ENCODE peak calls at places on chromosomes 13 and 19, in ten cellular contexts. One of them, this sample, is unnamed.

GRCh38 chr13:95341441-95341840 is 40.2 kb upstream of the ABCC4 start:
- DNase-seq in GM10248: no peak
- DNase-seq in activated CD4-positive, CD25-positive, alpha-beta regulatory T cell: no peak
- DNase-seq in heart right ventricle: no peak
- DNase-seq in EL: peak
- DNase-seq in RWPE1: no peak
- DNase-seq in central memory CD4-positive, alpha-beta T cell: no peak
- DNase-seq in thoracic aorta: no peak
- DNase-seq in stimulated activated CD4-positive, alpha-beta T cell treated with anti-CD3 and anti-CD28 coated beads, Interleukin-1b, Interleukin-23, amount 100 ng/mL, for 1 hour: no peak
- DNase-seq in astrocyte of the cerebellum: peak
- DNase-seq in this sample: no peak

GRCh38 chr13:94435604-94436226 is 43.8 kb downstream of the DCT start:
- DNase-seq in GM10248: peak
- DNase-seq in activated CD4-positive, CD25-positive, alpha-beta regulatory T cell: no peak
- DNase-seq in heart right ventricle: no peak
- DNase-seq in EL: peak
- DNase-seq in RWPE1: peak
- DNase-seq in central memory CD4-positive, alpha-beta T cell: peak
- DNase-seq in thoracic aorta: no peak
- DNase-seq in stimulated activated CD4-positive, alpha-beta T cell treated with anti-CD3 and anti-CD28 coated beads, Interleukin-1b, Interleukin-23, amount 100 ng/mL, for 1 hour: no peak
- DNase-seq in astrocyte of the cerebellum: peak
- DNase-seq in this sample: no peak

GRCh38 chr19:41920878-41921277 is 7.4 kb downstream of the ERFL start:
- DNase-seq in GM10248: no peak
- DNase-seq in activated CD4-positive, CD25-positive, alpha-beta regulatory T cell: no peak
- DNase-seq in heart right ventricle: no peak
- DNase-seq in EL: no peak
- DNase-seq in RWPE1: no peak
- DNase-seq in central memory CD4-positive, alpha-beta T cell: no peak
- DNase-seq in thoracic aorta: no peak
- DNase-seq in stimulated activated CD4-positive, alpha-beta T cell treated with anti-CD3 and anti-CD28 coated beads, Interleukin-1b, Interleukin-23, amount 100 ng/mL, for 1 hour: no peak
- DNase-seq in astrocyte of the cerebellum: no peak
- DNase-seq in this sample: no peak

GRCh38 chr13:25502551-25502950 is 130.8 kb downstream of the ATP8A2 start:
- DNase-seq in GM10248: no peak
- DNase-seq in activated CD4-positive, CD25-positive, alpha-beta regulatory T cell: no peak
- DNase-seq in heart right ventricle: no peak
- DNase-seq in EL: no peak
- DNase-seq in RWPE1: no peak
- DNase-seq in central memory CD4-positive, alpha-beta T cell: no peak
- DNase-seq in thoracic aorta: no peak
- DNase-seq in stimulated activated CD4-positive, alpha-beta T cell treated with anti-CD3 and anti-CD28 coated beads, Interleukin-1b, Interleukin-23, amount 100 ng/mL, for 1 hour: no peak
- DNase-seq in astrocyte of the cerebellum: no peak
- DNase-seq in this sample: no peak

GRCh38 chr13:111337206-111337605 is 16.8 kb downstream of the TEX29 start:
- DNase-seq in GM10248: no peak
- DNase-seq in activated CD4-positive, CD25-positive, alpha-beta regulatory T cell: no peak
- DNase-seq in heart right ventricle: no peak
- DNase-seq in EL: peak
- DNase-seq in RWPE1: peak
- DNase-seq in central memory CD4-positive, alpha-beta T cell: no peak
- DNase-seq in thoracic aorta: no peak
- DNase-seq in stimulated activated CD4-positive, alpha-beta T cell treated with anti-CD3 and anti-CD28 coated beads, Interleukin-1b, Interleukin-23, amount 100 ng/mL, for 1 hour: no peak
- DNase-seq in astrocyte of the cerebellum: peak
- DNase-seq in this sample: no peak

GRCh38 chr13:37453246-37453645 is 145.3 kb downstream of the POSTN start:
- DNase-seq in GM10248: no peak
- DNase-seq in activated CD4-positive, CD25-positive, alpha-beta regulatory T cell: no peak
- DNase-seq in heart right ventricle: no peak
- DNase-seq in EL: peak
- DNase-seq in RWPE1: peak
- DNase-seq in central memory CD4-positive, alpha-beta T cell: no peak
- DNase-seq in thoracic aorta: no peak
- DNase-seq in stimulated activated CD4-positive, alpha-beta T cell treated with anti-CD3 and anti-CD28 coated beads, Interleukin-1b, Interleukin-23, amount 100 ng/mL, for 1 hour: no peak
- DNase-seq in astrocyte of the cerebellum: no peak
- DNase-seq in this sample: no peak

GRCh38 chr13:110949628-110950027 is 34.8 kb upstream of the ANKRD10 start:
- DNase-seq in GM10248: no peak
- DNase-seq in activated CD4-positive, CD25-positive, alpha-beta regulatory T cell: no peak
- DNase-seq in heart right ventricle: no peak
- DNase-seq in EL: no peak
- DNase-seq in RWPE1: no peak
- DNase-seq in central memory CD4-positive, alpha-beta T cell: no peak
- DNase-seq in thoracic aorta: no peak
- DNase-seq in stimulated activated CD4-positive, alpha-beta T cell treated with anti-CD3 and anti-CD28 coated beads, Interleukin-1b, Interleukin-23, amount 100 ng/mL, for 1 hour: no peak
- DNase-seq in astrocyte of the cerebellum: no peak
- DNase-seq in this sample: no peak

GRCh38 chr19:4647676-4648644 is 8.6 kb downstream of the TNFAIP8L1 start:
- DNase-seq in GM10248: peak
- DNase-seq in activated CD4-positive, CD25-positive, alpha-beta regulatory T cell: no peak
- DNase-seq in heart right ventricle: peak
- DNase-seq in EL: no peak
- DNase-seq in RWPE1: no peak
- DNase-seq in central memory CD4-positive, alpha-beta T cell: no peak
- DNase-seq in thoracic aorta: no peak
- DNase-seq in stimulated activated CD4-positive, alpha-beta T cell treated with anti-CD3 and anti-CD28 coated beads, Interleukin-1b, Interleukin-23, amount 100 ng/mL, for 1 hour: no peak
- DNase-seq in astrocyte of the cerebellum: no peak
- DNase-seq in this sample: peak

GRCh38 chr19:1252221-1252817 is 3.9 kb downstream of the MIDN start:
- DNase-seq in GM10248: no peak
- DNase-seq in activated CD4-positive, CD25-positive, alpha-beta regulatory T cell: peak
- DNase-seq in heart right ventricle: peak
- DNase-seq in EL: peak
- DNase-seq in RWPE1: peak
- DNase-seq in central memory CD4-positive, alpha-beta T cell: peak
- DNase-seq in thoracic aorta: peak
- DNase-seq in stimulated activated CD4-positive, alpha-beta T cell treated with anti-CD3 and anti-CD28 coated beads, Interleukin-1b, Interleukin-23, amount 100 ng/mL, for 1 hour: no peak
- DNase-seq in astrocyte of the cerebellum: no peak
- DNase-seq in this sample: peak

GRCh38 chr13:19067767-19068166 is 113.9 kb downstream of the TUBA3C start:
- DNase-seq in GM10248: no peak
- DNase-seq in activated CD4-positive, CD25-positive, alpha-beta regulatory T cell: no peak
- DNase-seq in heart right ventricle: no peak
- DNase-seq in EL: no peak
- DNase-seq in RWPE1: no peak
- DNase-seq in central memory CD4-positive, alpha-beta T cell: no peak
- DNase-seq in thoracic aorta: no peak
- DNase-seq in stimulated activated CD4-positive, alpha-beta T cell treated with anti-CD3 and anti-CD28 coated beads, Interleukin-1b, Interleukin-23, amount 100 ng/mL, for 1 hour: no peak
- DNase-seq in astrocyte of the cerebellum: no peak
- DNase-seq in this sample: no peak

GRCh38 chr19:19278315-19278714 is 5.2 kb upstream of the TM6SF2 start:
- DNase-seq in GM10248: no peak
- DNase-seq in activated CD4-positive, CD25-positive, alpha-beta regulatory T cell: no peak
- DNase-seq in heart right ventricle: no peak
- DNase-seq in EL: no peak
- DNase-seq in RWPE1: no peak
- DNase-seq in central memory CD4-positive, alpha-beta T cell: no peak
- DNase-seq in thoracic aorta: no peak
- DNase-seq in stimulated activated CD4-positive, alpha-beta T cell treated with anti-CD3 and anti-CD28 coated beads, Interleukin-1b, Interleukin-23, amount 100 ng/mL, for 1 hour: no peak
- DNase-seq in astrocyte of the cerebellum: no peak
- DNase-seq in this sample: no peak

GRCh38 chr19:33194884-33195710 is 967 bp downstream of the LRP3 start:
- DNase-seq in GM10248: no peak
- DNase-seq in activated CD4-positive, CD25-positive, alpha-beta regulatory T cell: no peak
- DNase-seq in heart right ventricle: no peak
- DNase-seq in EL: peak
- DNase-seq in RWPE1: no peak
- DNase-seq in central memory CD4-positive, alpha-beta T cell: no peak
- DNase-seq in thoracic aorta: no peak
- DNase-seq in stimulated activated CD4-positive, alpha-beta T cell treated with anti-CD3 and anti-CD28 coated beads, Interleukin-1b, Interleukin-23, amount 100 ng/mL, for 1 hour: no peak
- DNase-seq in astrocyte of the cerebellum: no peak
- DNase-seq in this sample: peak

GRCh38 chr13:74423434-74423833 is 289.2 kb upstream of the KLF12 start:
- DNase-seq in GM10248: no peak
- DNase-seq in activated CD4-positive, CD25-positive, alpha-beta regulatory T cell: no peak
- DNase-seq in heart right ventricle: no peak
- DNase-seq in EL: no peak
- DNase-seq in RWPE1: no peak
- DNase-seq in central memory CD4-positive, alpha-beta T cell: no peak
- DNase-seq in thoracic aorta: no peak
- DNase-seq in stimulated activated CD4-positive, alpha-beta T cell treated with anti-CD3 and anti-CD28 coated beads, Interleukin-1b, Interleukin-23, amount 100 ng/mL, for 1 hour: no peak
- DNase-seq in astrocyte of the cerebellum: no peak
- DNase-seq in this sample: no peak

GRCh38 chr13:51494151-51494550 is 41.3 kb upstream of the INTS6 start:
- DNase-seq in GM10248: no peak
- DNase-seq in activated CD4-positive, CD25-positive, alpha-beta regulatory T cell: no peak
- DNase-seq in heart right ventricle: no peak
- DNase-seq in EL: peak
- DNase-seq in RWPE1: no peak
- DNase-seq in central memory CD4-positive, alpha-beta T cell: no peak
- DNase-seq in thoracic aorta: no peak
- DNase-seq in stimulated activated CD4-positive, alpha-beta T cell treated with anti-CD3 and anti-CD28 coated beads, Interleukin-1b, Interleukin-23, amount 100 ng/mL, for 1 hour: no peak
- DNase-seq in astrocyte of the cerebellum: no peak
- DNase-seq in this sample: no peak

GRCh38 chr13:59442946-59443345 is 720.8 kb downstream of the DIAPH3 start:
- DNase-seq in GM10248: no peak
- DNase-seq in activated CD4-positive, CD25-positive, alpha-beta regulatory T cell: no peak
- DNase-seq in heart right ventricle: no peak
- DNase-seq in EL: no peak
- DNase-seq in RWPE1: no peak
- DNase-seq in central memory CD4-positive, alpha-beta T cell: no peak
- DNase-seq in thoracic aorta: no peak
- DNase-seq in stimulated activated CD4-positive, alpha-beta T cell treated with anti-CD3 and anti-CD28 coated beads, Interleukin-1b, Interleukin-23, amount 100 ng/mL, for 1 hour: no peak
- DNase-seq in astrocyte of the cerebellum: no peak
- DNase-seq in this sample: no peak

GRCh38 chr13:27601771-27602170 is 18.6 kb downstream of the LNX2 start:
- DNase-seq in GM10248: no peak
- DNase-seq in activated CD4-positive, CD25-positive, alpha-beta regulatory T cell: no peak
- DNase-seq in heart right ventricle: no peak
- DNase-seq in EL: no peak
- DNase-seq in RWPE1: no peak
- DNase-seq in central memory CD4-positive, alpha-beta T cell: no peak
- DNase-seq in thoracic aorta: no peak
- DNase-seq in stimulated activated CD4-positive, alpha-beta T cell treated with anti-CD3 and anti-CD28 coated beads, Interleukin-1b, Interleukin-23, amount 100 ng/mL, for 1 hour: no peak
- DNase-seq in astrocyte of the cerebellum: no peak
- DNase-seq in this sample: no peak

This sample was measured in thyroid gland.